ENCODE peak calls at places on chromosomes 6 and 20, in five cellular contexts. S is NCI-H1105 treated with DMSO at 0.1 percent for 48 hours, M is NCI-H1417, F is heart left ventricle, P is upper lobe of right lung. L is an unnamed sample.

GRCh38 chr20:40685349-40685748 is 3.7 kb downstream of the MAFB start:
- DNase-seq in S (no peak), M (no peak), F (no peak), P (no peak), L (no peak)

GRCh38 chr20:34082232-34082887 is 29.7 kb downstream of the EIF2S2 start:
- DNase-seq in S (no peak), M (no peak), F (no peak), P (no peak), L (no peak)

GRCh38 chr20:49676581-49677291 is 36.9 kb downstream of the B4GALT5 start:
- DNase-seq in S (no peak), M (no peak), F (no peak), P (no peak), L (no peak)

GRCh38 chr20:11376998-11377397 is 540.7 kb upstream of the BTBD3 start:
- DNase-seq in S (no peak), M (no peak), F (no peak), P (no peak), L (no peak)

GRCh38 chr6:134249759-134250602 is 67.9 kb downstream of the SGK1 start:
- DNase-seq in S (no peak), M (no peak), F (no peak), P (no peak), L (no peak)

GRCh38 chr20:32975698-32976674 is 28.2 kb downstream of the SUN5 start:
- DNase-seq in S (no peak), M (no peak), F (peak; percentile 35), P (peak; percentile 46), L (no peak)

GRCh38 chr6:85078071-85078470 is 313.7 kb upstream of the TBX18 start:
- DNase-seq in S (no peak), M (no peak), F (no peak), P (no peak), L (no peak)

GRCh38 chr6:1624848-1625341 is 15.2 kb downstream of the FOXC1 start:
- DNase-seq in S (no peak), M (no peak), F (no peak), P (no peak), L (no peak)

GRCh38 chr6:29625337-29625930 is 7.5 kb downstream of the GABBR1 start:
- DNase-seq in S (no peak), M (no peak), F (no peak), P (no peak), L (no peak)

GRCh38 chr6:142411145-142411544 is 109.3 kb downstream of the ADGRG6 start:
- DNase-seq in S (no peak), M (no peak), F (no peak), P (no peak), L (no peak)

GRCh38 chr6:149129401-149130077 is 188.0 kb upstream of the TAB2 start:
- DNase-seq in S (no peak), M (no peak), F (no peak), P (no peak), L (no peak)

GRCh38 chr20:59064214-59064722 is 21.7 kb upstream of the PRELID3B start:
- DNase-seq in S (peak; percentile 99), M (peak; percentile 81), F (no peak), P (no peak), L (no peak)

GRCh38 chr6:111717621-111718020 is 111.9 kb upstream of the TRAF3IP2 start:
- DNase-seq in S (no peak), M (no peak), F (no peak), P (no peak), L (no peak)

GRCh38 chr20:62760536-62761057 is 35.7 kb upstream of the MRGBP start:
- DNase-seq in S (no peak), M (no peak), F (no peak), P (no peak), L (no peak)

GRCh38 chr6:1075880-1076279 is 236.0 kb upstream of the FOXQ1 start:
- DNase-seq in S (no peak), M (no peak), F (no peak), P (no peak), L (no peak)

GRCh38 chr6:35282472-35282871 is 15.1 kb upstream of the DEF6 start:
- DNase-seq in S (no peak), M (no peak), F (no peak), P (no peak), L (no peak)

GRCh38 chr6:84362180-84362821 is 134.9 kb upstream of the CEP162 start:
- DNase-seq in S (no peak), M (no peak), F (no peak), P (no peak), L (no peak)

GRCh38 chr6:131377112-131377511 is 195.9 kb upstream of the ARG1 start:
- DNase-seq in S (no peak), M (no peak), F (no peak), P (no peak), L (no peak)

GRCh38 chr6:170293881-170294755 is 3.2 kb upstream of the DLL1 start:
- DNase-seq in S (no peak), M (no peak), F (no peak), P (no peak), L (no peak)

GRCh38 chr20:61901421-61902212 is 164.1 kb downstream of the TAF4 start:
- DNase-seq in S (no peak), M (peak; percentile 21), F (no peak), P (no peak), L (no peak)

GRCh38 chr6:24981385-24981758 is 45.6 kb upstream of the RIPOR2 start:
- DNase-seq in S (no peak), M (no peak), F (no peak), P (no peak), L (peak; percentile 51)

GRCh38 chr6:34056301-34056700 is 89.6 kb downstream of the GRM4 start:
- DNase-seq in S (no peak), M (no peak), F (peak; percentile 56), P (peak; percentile 85), L (peak; percentile 35)

GRCh38 chr6:133977983-133978895 is 25.2 kb downstream of the TBPL1 start:
- DNase-seq in S (no peak), M (no peak), F (no peak), P (no peak), L (no peak)

GRCh38 chr6:679282-679681 is 13.7 kb downstream of the EXOC2 start:
- DNase-seq in S (no peak), M (no peak), F (no peak), P (no peak), L (no peak)

GRCh38 chr6:108677894-108678293 is 117.2 kb downstream of the FOXO3 start:
- DNase-seq in S (no peak), M (no peak), F (no peak), P (no peak), L (no peak)

GRCh38 chr20:48645666-48646065 is 182.1 kb downstream of the PREX1 start:
- DNase-seq in S (no peak), M (no peak), F (no peak), P (no peak), L (no peak)

GRCh38 chr20:46220808-46221207 is 87.5 kb downstream of the CDH22 start:
- DNase-seq in S (peak; percentile 98), M (peak; percentile 74), F (no peak), P (no peak), L (peak; percentile 97)